ENCODE peak calls at places on chromosomes 5 and 9, in five cellular contexts. One of them, this sample, is unnamed.
A peak's percentile ranks its signal among the peaks of the same experiment; 100 is the strongest.

GRCh38 chr5:147734839-147735238 is 47.7 kb downstream of the JAKMIP2 start:
- DNase-seq in activated naive CD8-positive, alpha-beta T cell treated with anti-CD3 and anti-CD28 coated beads, Interleukin-2, amount 50 U/mL, for 24 hours: no peak
- DNase-seq in iris pigment epithelial cell: no peak
- DNase-seq in spleen: no peak
- DNase-seq in Right ventricle myocardium inferior: no peak
- DNase-seq in this sample: no peak

GRCh38 chr5:17087035-17087434 is 130.4 kb upstream of the BASP1 start:
- DNase-seq in activated naive CD8-positive, alpha-beta T cell treated with anti-CD3 and anti-CD28 coated beads, Interleukin-2, amount 50 U/mL, for 24 hours: no peak
- DNase-seq in iris pigment epithelial cell: peak; percentile 61
- DNase-seq in spleen: no peak
- DNase-seq in Right ventricle myocardium inferior: no peak
- DNase-seq in this sample: no peak

GRCh38 chr5:122129332-122129731 is at the start of gene ZNF474:
- DNase-seq in activated naive CD8-positive, alpha-beta T cell treated with anti-CD3 and anti-CD28 coated beads, Interleukin-2, amount 50 U/mL, for 24 hours: no peak
- DNase-seq in iris pigment epithelial cell: peak; percentile 97
- DNase-seq in spleen: no peak
- DNase-seq in Right ventricle myocardium inferior: no peak
- DNase-seq in this sample: no peak

GRCh38 chr9:71822935-71823334 is 54.6 kb upstream of the CEMIP2 start:
- DNase-seq in activated naive CD8-positive, alpha-beta T cell treated with anti-CD3 and anti-CD28 coated beads, Interleukin-2, amount 50 U/mL, for 24 hours: no peak
- DNase-seq in iris pigment epithelial cell: no peak
- DNase-seq in spleen: no peak
- DNase-seq in Right ventricle myocardium inferior: no peak
- DNase-seq in this sample: no peak

GRCh38 chr5:107675201-107675600 is 4.5 kb upstream of the EFNA5 start:
- DNase-seq in activated naive CD8-positive, alpha-beta T cell treated with anti-CD3 and anti-CD28 coated beads, Interleukin-2, amount 50 U/mL, for 24 hours: no peak
- DNase-seq in iris pigment epithelial cell: no peak
- DNase-seq in spleen: no peak
- DNase-seq in Right ventricle myocardium inferior: no peak
- DNase-seq in this sample: no peak

GRCh38 chr5:137466888-137467287 is 32.2 kb downstream of the SPOCK1 start:
- DNase-seq in activated naive CD8-positive, alpha-beta T cell treated with anti-CD3 and anti-CD28 coated beads, Interleukin-2, amount 50 U/mL, for 24 hours: no peak
- DNase-seq in iris pigment epithelial cell: no peak
- DNase-seq in spleen: no peak
- DNase-seq in Right ventricle myocardium inferior: no peak
- DNase-seq in this sample: no peak

GRCh38 chr5:78586251-78586650 is 62.3 kb downstream of the LHFPL2 start:
- DNase-seq in activated naive CD8-positive, alpha-beta T cell treated with anti-CD3 and anti-CD28 coated beads, Interleukin-2, amount 50 U/mL, for 24 hours: peak; percentile 4
- DNase-seq in iris pigment epithelial cell: peak; percentile 100
- DNase-seq in spleen: no peak
- DNase-seq in Right ventricle myocardium inferior: no peak
- DNase-seq in this sample: no peak

GRCh38 chr5:135596364-135596763 is 17.6 kb upstream of the CXCL14 start:
- DNase-seq in activated naive CD8-positive, alpha-beta T cell treated with anti-CD3 and anti-CD28 coated beads, Interleukin-2, amount 50 U/mL, for 24 hours: no peak
- DNase-seq in iris pigment epithelial cell: no peak
- DNase-seq in spleen: peak; percentile 24
- DNase-seq in Right ventricle myocardium inferior: no peak
- DNase-seq in this sample: no peak

GRCh38 chr9:84001621-84002020 is 21.0 kb downstream of the RMI1 start:
- DNase-seq in activated naive CD8-positive, alpha-beta T cell treated with anti-CD3 and anti-CD28 coated beads, Interleukin-2, amount 50 U/mL, for 24 hours: no peak
- DNase-seq in iris pigment epithelial cell: no peak
- DNase-seq in spleen: no peak
- DNase-seq in Right ventricle myocardium inferior: no peak
- DNase-seq in this sample: no peak

GRCh38 chr5:66840527-66841013 is 244.4 kb downstream of the MAST4 start:
- DNase-seq in activated naive CD8-positive, alpha-beta T cell treated with anti-CD3 and anti-CD28 coated beads, Interleukin-2, amount 50 U/mL, for 24 hours: no peak
- DNase-seq in iris pigment epithelial cell: no peak
- DNase-seq in spleen: no peak
- DNase-seq in Right ventricle myocardium inferior: no peak
- DNase-seq in this sample: no peak

GRCh38 chr9:27125936-27126335 is 16.9 kb downstream of the TEK start:
- DNase-seq in activated naive CD8-positive, alpha-beta T cell treated with anti-CD3 and anti-CD28 coated beads, Interleukin-2, amount 50 U/mL, for 24 hours: no peak
- DNase-seq in iris pigment epithelial cell: peak; percentile 44
- DNase-seq in spleen: no peak
- DNase-seq in Right ventricle myocardium inferior: no peak
- DNase-seq in this sample: no peak

GRCh38 chr5:28301676-28302075 is 1263.3 kb upstream of the CDH9 start:
- DNase-seq in activated naive CD8-positive, alpha-beta T cell treated with anti-CD3 and anti-CD28 coated beads, Interleukin-2, amount 50 U/mL, for 24 hours: no peak
- DNase-seq in iris pigment epithelial cell: peak; percentile 97
- DNase-seq in spleen: no peak
- DNase-seq in Right ventricle myocardium inferior: no peak
- DNase-seq in this sample: no peak

GRCh38 chr9:84940294-84940693 is 270.8 kb downstream of the NTRK2 start:
- DNase-seq in activated naive CD8-positive, alpha-beta T cell treated with anti-CD3 and anti-CD28 coated beads, Interleukin-2, amount 50 U/mL, for 24 hours: no peak
- DNase-seq in iris pigment epithelial cell: peak; percentile 4
- DNase-seq in spleen: no peak
- DNase-seq in Right ventricle myocardium inferior: no peak
- DNase-seq in this sample: no peak

GRCh38 chr5:141560725-141561483 is 57.9 kb downstream of the DIAPH1 start:
- DNase-seq in activated naive CD8-positive, alpha-beta T cell treated with anti-CD3 and anti-CD28 coated beads, Interleukin-2, amount 50 U/mL, for 24 hours: no peak
- DNase-seq in iris pigment epithelial cell: peak; percentile 98
- DNase-seq in spleen: no peak
- DNase-seq in Right ventricle myocardium inferior: peak; percentile 72
- DNase-seq in this sample: peak; percentile 71

GRCh38 chr5:65970481-65971367 is 44.3 kb downstream of the ERBIN start:
- DNase-seq in activated naive CD8-positive, alpha-beta T cell treated with anti-CD3 and anti-CD28 coated beads, Interleukin-2, amount 50 U/mL, for 24 hours: no peak
- DNase-seq in iris pigment epithelial cell: peak; percentile 32
- DNase-seq in spleen: no peak
- DNase-seq in Right ventricle myocardium inferior: no peak
- DNase-seq in this sample: no peak

GRCh38 chr5:13408616-13409015 is 535.9 kb downstream of the DNAH5 start:
- DNase-seq in activated naive CD8-positive, alpha-beta T cell treated with anti-CD3 and anti-CD28 coated beads, Interleukin-2, amount 50 U/mL, for 24 hours: no peak
- DNase-seq in iris pigment epithelial cell: no peak
- DNase-seq in spleen: no peak
- DNase-seq in Right ventricle myocardium inferior: no peak
- DNase-seq in this sample: no peak

GRCh38 chr5:173320259-173320658 is 8.0 kb downstream of the STC2 start:
- DNase-seq in activated naive CD8-positive, alpha-beta T cell treated with anti-CD3 and anti-CD28 coated beads, Interleukin-2, amount 50 U/mL, for 24 hours: no peak
- DNase-seq in iris pigment epithelial cell: no peak
- DNase-seq in spleen: peak; percentile 56
- DNase-seq in Right ventricle myocardium inferior: peak; percentile 82
- DNase-seq in this sample: no peak

GRCh38 chr9:92642599-92642998 is 27.3 kb downstream of the IPPK start:
- DNase-seq in activated naive CD8-positive, alpha-beta T cell treated with anti-CD3 and anti-CD28 coated beads, Interleukin-2, amount 50 U/mL, for 24 hours: no peak
- DNase-seq in iris pigment epithelial cell: no peak
- DNase-seq in spleen: peak; percentile 43
- DNase-seq in Right ventricle myocardium inferior: no peak
- DNase-seq in this sample: no peak

GRCh38 chr9:83406901-83407300 is 131.3 kb downstream of the FRMD3 start:
- DNase-seq in activated naive CD8-positive, alpha-beta T cell treated with anti-CD3 and anti-CD28 coated beads, Interleukin-2, amount 50 U/mL, for 24 hours: no peak
- DNase-seq in iris pigment epithelial cell: no peak
- DNase-seq in spleen: no peak
- DNase-seq in Right ventricle myocardium inferior: no peak
- DNase-seq in this sample: no peak

GRCh38 chr5:113375492-113376060 is 59.2 kb downstream of the TSSK1B start:
- DNase-seq in activated naive CD8-positive, alpha-beta T cell treated with anti-CD3 and anti-CD28 coated beads, Interleukin-2, amount 50 U/mL, for 24 hours: no peak
- DNase-seq in iris pigment epithelial cell: no peak
- DNase-seq in spleen: no peak
- DNase-seq in Right ventricle myocardium inferior: no peak
- DNase-seq in this sample: no peak

GRCh38 chr5:2685651-2686050 is 65.8 kb downstream of the IRX2 start:
- DNase-seq in activated naive CD8-positive, alpha-beta T cell treated with anti-CD3 and anti-CD28 coated beads, Interleukin-2, amount 50 U/mL, for 24 hours: no peak
- DNase-seq in iris pigment epithelial cell: no peak
- DNase-seq in spleen: no peak
- DNase-seq in Right ventricle myocardium inferior: no peak
- DNase-seq in this sample: no peak

GRCh38 chr5:1763548-1763911 is 36.1 kb downstream of the MRPL36 start:
- DNase-seq in activated naive CD8-positive, alpha-beta T cell treated with anti-CD3 and anti-CD28 coated beads, Interleukin-2, amount 50 U/mL, for 24 hours: peak; percentile 49
- DNase-seq in iris pigment epithelial cell: peak; percentile 78
- DNase-seq in spleen: peak; percentile 67
- DNase-seq in Right ventricle myocardium inferior: no peak
- DNase-seq in this sample: peak; percentile 62

GRCh38 chr9:122936464-122936863 is 4.4 kb upstream of the RABGAP1 start:
- DNase-seq in activated naive CD8-positive, alpha-beta T cell treated with anti-CD3 and anti-CD28 coated beads, Interleukin-2, amount 50 U/mL, for 24 hours: no peak
- DNase-seq in iris pigment epithelial cell: no peak
- DNase-seq in spleen: no peak
- DNase-seq in Right ventricle myocardium inferior: no peak
- DNase-seq in this sample: no peak

GRCh38 chr9:33448159-33448511 is 742 bp upstream of the AQP3 start:
- DNase-seq in activated naive CD8-positive, alpha-beta T cell treated with anti-CD3 and anti-CD28 coated beads, Interleukin-2, amount 50 U/mL, for 24 hours: no peak
- DNase-seq in iris pigment epithelial cell: no peak
- DNase-seq in spleen: no peak
- DNase-seq in Right ventricle myocardium inferior: no peak
- DNase-seq in this sample: no peak

GRCh38 chr5:56175465-56175864 is 57.7 kb downstream of the ANKRD55 start:
- DNase-seq in activated naive CD8-positive, alpha-beta T cell treated with anti-CD3 and anti-CD28 coated beads, Interleukin-2, amount 50 U/mL, for 24 hours: no peak
- DNase-seq in iris pigment epithelial cell: peak; percentile 88
- DNase-seq in spleen: no peak
- DNase-seq in Right ventricle myocardium inferior: no peak
- DNase-seq in this sample: no peak

GRCh38 chr5:74227081-74227480 is 413.4 kb downstream of the ENC1 start:
- DNase-seq in activated naive CD8-positive, alpha-beta T cell treated with anti-CD3 and anti-CD28 coated beads, Interleukin-2, amount 50 U/mL, for 24 hours: no peak
- DNase-seq in iris pigment epithelial cell: no peak
- DNase-seq in spleen: no peak
- DNase-seq in Right ventricle myocardium inferior: no peak
- DNase-seq in this sample: no peak

GRCh38 chr5:54902817-54903473 is 82.4 kb downstream of the ESM1 start:
- DNase-seq in activated naive CD8-positive, alpha-beta T cell treated with anti-CD3 and anti-CD28 coated beads, Interleukin-2, amount 50 U/mL, for 24 hours: peak; percentile 32
- DNase-seq in iris pigment epithelial cell: peak; percentile 88
- DNase-seq in spleen: no peak
- DNase-seq in Right ventricle myocardium inferior: no peak
- DNase-seq in this sample: no peak

GRCh38 chr5:33310471-33310870 is 130.3 kb upstream of the TARS1 start:
- DNase-seq in activated naive CD8-positive, alpha-beta T cell treated with anti-CD3 and anti-CD28 coated beads, Interleukin-2, amount 50 U/mL, for 24 hours: no peak
- DNase-seq in iris pigment epithelial cell: peak; percentile 94
- DNase-seq in spleen: no peak
- DNase-seq in Right ventricle myocardium inferior: no peak
- DNase-seq in this sample: no peak

GRCh38 chr9:21933865-21934264 is 60.3 kb downstream of the CDKN2A start:
- DNase-seq in activated naive CD8-positive, alpha-beta T cell treated with anti-CD3 and anti-CD28 coated beads, Interleukin-2, amount 50 U/mL, for 24 hours: no peak
- DNase-seq in iris pigment epithelial cell: peak; percentile 74
- DNase-seq in spleen: no peak
- DNase-seq in Right ventricle myocardium inferior: no peak
- DNase-seq in this sample: no peak

GRCh38 chr9:90961375-90961774 is 159.8 kb downstream of the SYK start:
- DNase-seq in activated naive CD8-positive, alpha-beta T cell treated with anti-CD3 and anti-CD28 coated beads, Interleukin-2, amount 50 U/mL, for 24 hours: no peak
- DNase-seq in iris pigment epithelial cell: no peak
- DNase-seq in spleen: no peak
- DNase-seq in Right ventricle myocardium inferior: no peak
- DNase-seq in this sample: peak; percentile 75

GRCh38 chr9:77839459-77840140 is 191.5 kb upstream of the GNA14 start:
- DNase-seq in activated naive CD8-positive, alpha-beta T cell treated with anti-CD3 and anti-CD28 coated beads, Interleukin-2, amount 50 U/mL, for 24 hours: no peak
- DNase-seq in iris pigment epithelial cell: peak; percentile 85
- DNase-seq in spleen: no peak
- DNase-seq in Right ventricle myocardium inferior: no peak
- DNase-seq in this sample: no peak

GRCh38 chr9:32161720-32162119 is 222.7 kb upstream of the ACO1 start:
- DNase-seq in activated naive CD8-positive, alpha-beta T cell treated with anti-CD3 and anti-CD28 coated beads, Interleukin-2, amount 50 U/mL, for 24 hours: no peak
- DNase-seq in iris pigment epithelial cell: no peak
- DNase-seq in spleen: no peak
- DNase-seq in Right ventricle myocardium inferior: no peak
- DNase-seq in this sample: no peak

GRCh38 chr5:145858929-145859328 is 13.9 kb downstream of the GRXCR2 start:
- DNase-seq in activated naive CD8-positive, alpha-beta T cell treated with anti-CD3 and anti-CD28 coated beads, Interleukin-2, amount 50 U/mL, for 24 hours: no peak
- DNase-seq in iris pigment epithelial cell: peak; percentile 11
- DNase-seq in spleen: no peak
- DNase-seq in Right ventricle myocardium inferior: no peak
- DNase-seq in this sample: no peak

GRCh38 chr5:172437445-172438303 is 16.7 kb downstream of the SH3PXD2B start:
- DNase-seq in activated naive CD8-positive, alpha-beta T cell treated with anti-CD3 and anti-CD28 coated beads, Interleukin-2, amount 50 U/mL, for 24 hours: no peak
- DNase-seq in iris pigment epithelial cell: peak; percentile 90
- DNase-seq in spleen: no peak
- DNase-seq in Right ventricle myocardium inferior: peak; percentile 83
- DNase-seq in this sample: peak; percentile 81

GRCh38 chr5:151234476-151235238 is 10.8 kb upstream of the CCDC69 start:
- DNase-seq in activated naive CD8-positive, alpha-beta T cell treated with anti-CD3 and anti-CD28 coated beads, Interleukin-2, amount 50 U/mL, for 24 hours: no peak
- DNase-seq in iris pigment epithelial cell: peak; percentile 92
- DNase-seq in spleen: peak; percentile 92
- DNase-seq in Right ventricle myocardium inferior: peak; percentile 88
- DNase-seq in this sample: peak; percentile 90

GRCh38 chr5:158423623-158424200 is 564.8 kb upstream of the CLINT1 start:
- DNase-seq in activated naive CD8-positive, alpha-beta T cell treated with anti-CD3 and anti-CD28 coated beads, Interleukin-2, amount 50 U/mL, for 24 hours: no peak
- DNase-seq in iris pigment epithelial cell: peak; percentile 26
- DNase-seq in spleen: no peak
- DNase-seq in Right ventricle myocardium inferior: no peak
- DNase-seq in this sample: no peak